ENCODE peak calls at places on chromosomes 4 and X, in four cellular contexts. E is HEK293T, J is stromal cell of bone marrow, D is NCI-H1417. P is an unnamed sample.

GRCh38 chr4:161247831-161248230 is 916.0 kb downstream of the FSTL5 start:
- DNase-seq in D (no peak), E (peak), J (no peak), P (no peak)

GRCh38 chr4:141045848-141046247 is 87.4 kb downstream of the RNF150 start:
- DNase-seq in D (no peak), J (no peak), E (no peak), P (no peak)

GRCh38 chrX:40127052-40127451 is 29.3 kb upstream of the BCOR start:
- DNase-seq in E (no peak), D (no peak), J (no peak), P (no peak)

GRCh38 chr4:11271263-11271662 is 157.4 kb downstream of the HS3ST1 start:
- DNase-seq in E (no peak), D (no peak), J (no peak), P (no peak)

GRCh38 chrX:40465735-40466551 is 114.8 kb upstream of the ATP6AP2 start:
- DNase-seq in E (no peak), D (no peak), J (no peak), P (no peak)

GRCh38 chrX:53452812-53453211 is 18.6 kb upstream of the HSD17B10 start:
- DNase-seq in E (no peak), J (no peak), D (no peak), P (no peak)

GRCh38 chrX:23900220-23900797 is 7.4 kb downstream of the APOO start:
- DNase-seq in E (no peak), J (no peak), D (no peak), P (no peak)

GRCh38 chrX:135520022-135520552 is 373 bp upstream of the INTS6L start:
- DNase-seq in J (no peak), E (no peak), D (no peak), P (no peak)

GRCh38 chr4:143363332-143363731 is 26.7 kb downstream of the GAB1 start:
- DNase-seq in E (no peak), D (no peak), J (no peak), P (no peak)

GRCh38 chr4:134027931-134028330 is 173.7 kb downstream of the PABPC4L start:
- DNase-seq in J (peak), D (no peak), E (no peak), P (no peak)

GRCh38 chr4:185099024-185099682 is 43.9 kb upstream of the SLC25A4 start:
- DNase-seq in D (no peak), E (no peak), J (no peak), P (no peak)

GRCh38 chr4:124803641-124804040 is 91.1 kb upstream of the ANKRD50 start:
- DNase-seq in J (peak), D (no peak), E (no peak), P (no peak)

GRCh38 chr4:85005865-85006377 is 39.4 kb upstream of the WDFY3 start:
- DNase-seq in J (peak), E (no peak), D (no peak), P (no peak)

GRCh38 chr4:8343051-8343966 is 73.8 kb downstream of the HTRA3 start:
- DNase-seq in D (no peak), E (no peak), J (no peak), P (no peak)

GRCh38 chr4:75584067-75584466 is 28.2 kb downstream of the ODAPH start:
- DNase-seq in D (no peak), J (no peak), E (no peak), P (no peak)

GRCh38 chr4:81839347-81840042 is 367.8 kb upstream of the RASGEF1B start:
- DNase-seq in D (peak), E (no peak), J (no peak), P (peak)

GRCh38 chrX:139475432-139475831 is 55.1 kb upstream of the F9 start:
- DNase-seq in D (no peak), J (no peak), E (no peak), P (no peak)

GRCh38 chrX:57528670-57529255 is 63.0 kb upstream of the ZXDB start:
- DNase-seq in E (no peak), J (no peak), D (no peak), P (peak)

GRCh38 chrX:25726539-25726938 is 411.6 kb upstream of the MAGEB18 start:
- DNase-seq in E (no peak), J (peak), D (no peak), P (no peak)

GRCh38 chrX:103538728-103539127 is 19.4 kb upstream of the RAB40A start:
- DNase-seq in J (no peak), D (no peak), E (no peak), P (no peak)

GRCh38 chr4:92305878-92306520 is 2.2 kb downstream of the GRID2 start:
- DNase-seq in E (peak), D (peak), J (no peak), P (peak)

GRCh38 chr4:137851435-137851834 is 319.1 kb upstream of the PCDH18 start:
- DNase-seq in E (no peak), J (no peak), D (no peak), P (no peak)

GRCh38 chr4:103786014-103786413 is 66.2 kb upstream of the TACR3 start:
- DNase-seq in D (peak), J (no peak), E (peak), P (peak)

GRCh38 chr4:107692197-107692596 is 27.8 kb downstream of the PAPSS1 start:
- DNase-seq in J (no peak), D (no peak), E (no peak), P (no peak)

GRCh38 chrX:41705680-41706374 is 17.1 kb downstream of the GPR34 start:
- DNase-seq in J (no peak), E (no peak), D (no peak), P (no peak)

GRCh38 chr4:87092389-87093141 is 127.9 kb downstream of the KLHL8 start:
- DNase-seq in J (peak), E (peak), D (peak), P (no peak)

GRCh38 chr4:104901438-104901837 is 245.2 kb upstream of the TET2 start:
- DNase-seq in D (peak), E (no peak), J (peak), P (peak)

GRCh38 chrX:1727531-1728027 is 112.7 kb downstream of the ASMT start:
- DNase-seq in J (no peak), E (no peak), D (no peak), P (no peak)

GRCh38 chr4:148090029-148090428 is 352.2 kb downstream of the NR3C2 start:
- DNase-seq in E (no peak), J (no peak), D (no peak), P (no peak)

GRCh38 chr4:83024233-83024632 is 10.8 kb upstream of the COPS4 start:
- DNase-seq in E (no peak), J (no peak), D (no peak), P (no peak)

GRCh38 chr4:164501074-164501473 is 252.9 kb upstream of the SMIM31 start:
- DNase-seq in J (peak), E (no peak), D (no peak), P (no peak)

GRCh38 chr4:157819693-157820464 is 352.9 kb downstream of the GASK1B start:
- DNase-seq in E (no peak), D (no peak), J (no peak), P (no peak)

GRCh38 chr4:120922390-120923200 is at the start of gene PRDM5:
- DNase-seq in J (peak), E (peak), D (peak), P (peak)

GRCh38 chrX:103513476-103514108 is 5.7 kb downstream of the RAB40A start:
- DNase-seq in E (no peak), D (no peak), J (no peak), P (no peak)

GRCh38 chrX:18676470-18676869 is 4.6 kb upstream of the RS1 start:
- DNase-seq in D (no peak), E (peak), J (no peak), P (peak)

GRCh38 chr4:31078661-31079060 is 358.5 kb downstream of the PCDH7 start:
- DNase-seq in D (no peak), E (no peak), J (no peak), P (no peak)

GRCh38 chr4:78167510-78167909 is 110.4 kb downstream of the FRAS1 start:
- DNase-seq in J (no peak), E (no peak), D (no peak), P (no peak)

GRCh38 chrX:124378643-124379042 is 32.3 kb downstream of the SH2D1A start:
- DNase-seq in D (no peak), J (no peak), E (no peak), P (no peak)